ENCODE peak calls at places on chromosomes 16 and 17, in eight cellular contexts. J, L, A, O, Y, K, H and F are unnamed samples. For H3K36me3, the result is how much of the 10 kb centered on the place peaks cover.

GRCh38 chr17:21296097-21297025 is 11.8 kb downstream of the MAP2K3 start:
- DNase-seq in Y (no peak), H (peak), K (peak), L (no peak), A (peak), O (no peak), J (peak), F (no peak)

GRCh38 chr17:50618300-50618699 is 16.4 kb upstream of the ABCC3 start:
- DNase-seq in Y (no peak), J (no peak), K (peak), A (no peak), O (no peak), L (no peak), H (no peak), F (peak)

GRCh38 chr17:47804461-47804860 is 17.1 kb downstream of the OSBPL7 start:
- DNase-seq in L (no peak), J (peak), A (no peak), O (no peak), K (no peak), Y (no peak), H (no peak), F (no peak)

GRCh38 chr16:1188781-1189189 is 35.9 kb downstream of the CACNA1H start:
- DNase-seq in A (peak), H (peak), J (peak), Y (no peak), O (peak), K (peak), L (no peak), F (peak)

GRCh38 chr16:72989203-72989991 is 58.5 kb downstream of the ZFHX3 start:
- DNase-seq in K (peak), A (no peak), O (no peak), Y (no peak), L (peak), H (peak), J (no peak), F (no peak)

GRCh38 chr16:12166271-12166670 is 189.7 kb downstream of the SNX29 start:
- DNase-seq in J (no peak), Y (no peak), L (no peak), A (no peak), H (no peak), O (no peak), K (no peak), F (no peak)

GRCh38 chr16:58859958-58860669 is 126.0 kb upstream of the GOT2 start:
- DNase-seq in Y (no peak), K (no peak), O (no peak), H (no peak), J (no peak), A (no peak), L (no peak), F (no peak)

GRCh38 chr16:56742030-56742984 is 12.4 kb downstream of the NUP93 start:
- DNase-seq in L (no peak), H (no peak), K (peak), O (no peak), J (no peak), Y (no peak), A (no peak), F (no peak)

GRCh38 chr16:56360117-56361008 is 65.0 kb downstream of the AMFR start:
- DNase-seq in Y (no peak), O (no peak), H (peak), A (no peak), K (no peak), J (peak), L (no peak), F (peak)

GRCh38 chr17:79529661-79530081 is 81.2 kb downstream of the RBFOX3 start:
- DNase-seq in J (no peak), K (no peak), Y (no peak), L (no peak), A (no peak), O (no peak), H (no peak), F (no peak)

GRCh38 chr17:62641101-62641500 is 13.6 kb downstream of the MRC2 start:
- DNase-seq in O (no peak), J (no peak), A (no peak), H (no peak), Y (no peak), L (no peak), K (no peak), F (no peak)

GRCh38 chr17:64217249-64217652 is 45.8 kb downstream of the TEX2 start:
- DNase-seq in L (no peak), J (no peak), K (no peak), Y (no peak), H (no peak), O (no peak), A (no peak), F (no peak)

GRCh38 chr17:78724999-78725398 is 57.1 kb downstream of the CYTH1 start:
- DNase-seq in O (no peak), A (no peak), J (no peak), H (no peak), L (no peak), Y (no peak), K (no peak), F (no peak)

GRCh38 chr17:27552467-27552779 is 78.6 kb upstream of the LGALS9 start:
- DNase-seq in A (no peak), L (no peak), H (no peak), Y (no peak), K (peak), O (no peak), J (no peak), F (no peak)

GRCh38 chr17:56934280-56934679 is 20.4 kb upstream of the TRIM25 start:
- DNase-seq in J (no peak), Y (no peak), L (no peak), K (no peak), A (no peak), O (no peak), H (no peak), F (no peak)

GRCh38 chr16:22348296-22348695 is 26.1 kb downstream of the CDR2 start:
- DNase-seq in J (no peak), L (no peak), K (no peak), O (no peak), A (no peak), Y (no peak), H (no peak), F (no peak)

GRCh38 chr17:29589524-29590260 is at the start of gene GIT1:
- DNase-seq in H (peak), L (peak), A (peak), K (peak), J (peak), Y (peak), O (peak), F (peak)

GRCh38 chr17:16477255-16477654 is 14.7 kb downstream of the LRRC75A start:
- DNase-seq in H (peak), Y (no peak), L (peak), J (no peak), O (peak), A (peak), K (peak), F (peak)

GRCh38 chr17:30296499-30297038 is 4.8 kb upstream of the BLMH start:
- DNase-seq in K (no peak), O (no peak), L (no peak), Y (no peak), H (no peak), A (no peak), J (no peak), F (no peak)

GRCh38 chr16:49189286-49189685 is 92.4 kb downstream of the CBLN1 start:
- DNase-seq in L (no peak), A (no peak), Y (no peak), K (no peak), J (no peak), O (no peak), H (no peak), F (no peak)

GRCh38 chr16:53207810-53208752 is 153.3 kb downstream of the CHD9 start:
- DNase-seq in J (peak), K (peak), L (peak), O (peak), H (no peak), Y (no peak), A (peak), F (peak)

GRCh38 chr16:57284206-57284951 is at the start of gene PLLP:
- DNase-seq in O (no peak), K (peak), J (peak), A (no peak), L (no peak), H (peak), Y (no peak), F (no peak)

GRCh38 chr16:19410435-19411153 is 7.1 kb upstream of the TMC5 start:
- DNase-seq in K (no peak), H (no peak), Y (no peak), O (no peak), L (no peak), A (no peak), J (peak), F (no peak)

DNA sequence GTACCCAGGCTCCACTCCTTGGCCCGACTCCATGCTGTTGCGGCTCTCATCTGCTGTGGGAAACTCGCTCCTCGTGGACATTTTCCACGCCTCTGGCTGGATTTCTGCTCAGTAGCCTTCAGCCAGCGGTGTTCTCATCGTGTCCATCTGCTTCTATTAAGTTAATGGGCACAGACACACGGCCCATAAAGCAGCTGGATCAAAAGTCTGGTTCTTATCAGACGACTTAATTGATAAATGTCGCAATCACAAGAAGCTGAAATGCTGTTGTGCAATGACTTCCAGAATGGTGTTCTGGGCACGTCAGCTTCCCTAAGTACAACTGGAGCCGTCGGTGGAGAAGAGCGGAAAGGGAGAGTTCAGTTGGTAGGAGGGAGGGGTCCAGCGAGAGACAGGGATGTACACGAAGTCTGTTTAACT is 211.7 kb upstream of the CHMP6 start:
- DNase-seq in H (peak), A (no peak), O (no peak), K (peak), Y (no peak), L (peak), J (no peak), F (peak)
- TF ChIP-seq POLR2A in H (no peak), A (no peak), O (no peak), K (no peak), Y (no peak), L (no peak), J (no peak), F (no peak)

GRCh38 chr17:76148015-76148326 is 6.9 kb upstream of the FOXJ1 start:
- DNase-seq in K (no peak), O (no peak), H (no peak), J (no peak), Y (no peak), A (no peak), L (no peak), F (no peak)
- H3K36me3 ChIP-seq in K (under half), O (under half), H (under half), J (under half), Y (under half), A (under half), L (under half), F (under half)

DNA sequence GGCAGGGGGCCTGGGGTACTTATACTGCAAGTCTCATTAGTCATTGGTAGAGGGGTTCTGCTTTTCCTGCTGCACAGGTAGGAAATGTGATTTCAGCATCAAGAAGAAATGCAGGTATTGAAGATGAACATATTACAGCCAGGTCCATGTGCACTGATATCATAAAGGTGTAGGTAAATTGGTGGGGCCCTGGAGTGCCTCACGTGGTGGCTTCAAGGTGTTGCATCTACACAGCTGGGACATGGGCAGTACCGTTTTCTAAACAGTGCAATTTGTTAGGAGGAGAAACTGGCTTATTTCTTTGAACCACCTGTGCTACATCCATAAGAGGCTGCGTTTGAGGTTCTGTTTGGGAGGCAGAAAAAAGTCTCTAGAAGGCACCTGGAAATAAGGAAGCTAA is 618.1 kb upstream of the RBFOX1 start:
- DNase-seq in H (no peak), A (no peak), Y (no peak), K (no peak), O (no peak), L (no peak), J (no peak), F (no peak)
- TF ChIP-seq CTCF in H (no peak), A (no peak), Y (no peak), K (no peak), O (no peak), L (no peak), J (no peak), F (no peak)

DNA sequence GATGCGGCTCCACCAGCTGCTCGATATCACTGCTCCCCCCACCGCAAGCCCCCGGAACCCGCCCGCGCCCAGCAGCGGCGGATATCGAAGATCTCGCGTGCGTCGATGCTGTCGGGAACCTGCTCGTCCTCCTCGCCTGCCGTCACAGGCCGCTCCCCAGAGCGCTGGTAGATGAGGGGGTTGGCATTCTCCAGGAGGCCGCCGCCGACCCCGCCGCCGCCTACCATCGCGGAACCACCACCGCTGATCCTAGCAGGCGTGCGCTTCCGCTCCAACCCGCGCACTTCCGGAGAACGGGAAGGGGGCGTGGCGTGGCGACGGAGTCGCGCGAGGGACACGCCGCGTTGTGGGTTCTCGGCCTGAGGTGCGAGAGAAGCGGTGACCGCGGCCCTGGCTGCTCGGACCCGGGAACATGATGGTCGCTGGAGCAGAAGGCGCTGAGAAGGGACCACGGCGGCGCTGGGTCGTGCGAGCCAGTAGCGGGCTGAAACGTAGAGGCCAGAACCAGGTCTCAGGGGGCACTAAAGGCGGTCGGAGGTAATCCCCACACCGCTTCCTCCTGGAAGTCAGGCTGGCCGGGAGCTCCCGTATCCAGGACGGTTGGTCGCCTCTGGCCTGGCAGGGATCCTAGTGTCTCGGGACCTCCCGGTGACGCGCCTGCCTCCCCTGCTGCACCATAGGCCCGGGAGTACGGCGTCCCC is at the start of gene CIAO2B:
- DNase-seq in J (peak), O (peak), A (peak), H (peak), K (peak), L (peak), Y (peak), F (peak)
- TF ChIP-seq POLR2A in J (peak), O (peak), A (peak), H (peak), K (peak), L (peak), Y (peak), F (peak)

DNA sequence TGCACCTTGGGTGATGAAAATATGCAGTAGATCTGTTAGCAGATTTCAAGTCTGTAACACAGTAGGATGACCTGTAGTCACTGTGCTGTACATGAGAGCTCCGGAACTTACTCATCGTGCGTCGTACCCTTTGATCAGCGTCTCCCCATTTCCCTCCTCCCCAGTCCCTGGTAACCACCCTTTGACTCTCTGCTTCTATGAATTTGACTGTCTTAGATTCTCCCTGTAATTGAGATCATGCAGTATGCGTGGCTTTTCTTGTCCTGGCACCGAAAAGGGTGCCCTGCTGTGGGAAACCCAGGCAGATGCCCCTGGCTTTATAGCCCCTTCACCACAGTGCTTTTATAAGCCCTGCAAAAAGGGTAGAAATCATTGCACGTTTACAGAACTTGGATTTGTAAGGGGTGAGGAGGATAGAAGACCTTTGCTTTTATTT is 20.5 kb downstream of the CLEC16A start:
- DNase-seq in O (no peak), L (no peak), J (no peak), H (no peak), K (no peak), Y (no peak), A (no peak), F (no peak)
- H3K36me3 ChIP-seq in O (under half), L (under half), J (under half), H (under half), K (under half), Y (under half), A (under half), F (under half)

GRCh38 chr17:67082110-67082509 is 37.8 kb downstream of the CACNG1 start:
- DNase-seq in K (no peak), J (no peak), O (no peak), Y (no peak), A (no peak), L (no peak), H (no peak), F (no peak)
- TF ChIP-seq CTCF in K (no peak), J (no peak), O (no peak), Y (no peak), A (no peak), L (no peak), H (no peak), F (no peak)

GRCh38 chr17:12631076-12631475 is 34.6 kb upstream of the MYOCD start:
- DNase-seq in A (no peak), J (no peak), H (no peak), K (peak), L (peak), O (peak), Y (no peak), F (no peak)
- TF ChIP-seq POLR2A in A (no peak), J (no peak), H (no peak), K (no peak), L (no peak), O (no peak), Y (no peak), F (no peak)

GRCh38 chr16:10314811-10315210 is 71.0 kb upstream of the ATF7IP2 start:
- DNase-seq in K (no peak), H (no peak), O (no peak), L (no peak), J (no peak), A (no peak), Y (no peak), F (no peak)

GRCh38 chr16:10322723-10323527 is 62.9 kb upstream of the ATF7IP2 start:
- DNase-seq in A (no peak), O (no peak), J (no peak), K (no peak), L (no peak), H (no peak), Y (no peak), F (no peak)

GRCh38 chr16:10317425-10318001 is 68.3 kb upstream of the ATF7IP2 start:
- DNase-seq in L (no peak), J (no peak), A (no peak), O (no peak), K (no peak), Y (no peak), H (no peak), F (no peak)

GRCh38 chr16:10321407-10322397 is 64.2 kb upstream of the ATF7IP2 start:
- DNase-seq in O (no peak), J (no peak), Y (no peak), H (no peak), A (no peak), L (no peak), K (no peak), F (no peak)

GRCh38 chr16:10318798-10319500 is 66.9 kb upstream of the ATF7IP2 start:
- DNase-seq in H (no peak), Y (no peak), J (no peak), O (no peak), K (no peak), A (no peak), L (no peak), F (no peak)
- H3K36me3 ChIP-seq in H (under half), Y (under half), J (under half), O (under half), K (under half), A (under half), L (under half), F (under half)

GRCh38 chr17:33642002-33642401 is 348.9 kb upstream of the ASIC2 start:
- DNase-seq in A (no peak), O (no peak), L (no peak), Y (no peak), H (no peak), J (no peak), K (no peak), F (no peak)
- TF ChIP-seq CTCF in A (no peak), O (no peak), L (no peak), Y (no peak), H (no peak), J (no peak), K (no peak), F (no peak)